ENCODE peak calls at places on chromosomes 1 and 21, in five cellular contexts. F is thoracic aorta, D is esophagus squamous epithelium, T is uterus, X is body of pancreas. W is an unnamed sample.

GRCh38 chr1:161388639-161389038 is 21.0 kb upstream of the CFAP126 start:
- DNase-seq in X (no peak), D (no peak), T (no peak), F (no peak), W (no peak)

GRCh38 chr1:62601412-62601971 is 4.2 kb downstream of the ANGPTL3 start:
- DNase-seq in D (no peak), T (no peak), X (no peak), F (no peak), W (no peak)

GRCh38 chr1:15346356-15347030 is 63.2 kb upstream of the EFHD2 start:
- DNase-seq in X (no peak), F (no peak), D (no peak), T (no peak), W (no peak)

GRCh38 chr1:3676581-3677410 is 24.5 kb downstream of the TP73 start:
- DNase-seq in D (no peak), T (no peak), X (no peak), F (no peak), W (no peak)

GRCh38 chr1:209823143-209824041 is 4.4 kb upstream of the UTP25 start:
- DNase-seq in F (no peak), T (no peak), D (no peak), X (peak; percentile 22), W (no peak)

GRCh38 chr1:230120949-230121381 is 53.9 kb downstream of the GALNT2 start:
- DNase-seq in X (no peak), T (no peak), D (no peak), F (no peak), W (no peak)

GRCh38 chr1:152543808-152544207 is 22.8 kb downstream of the LCE3E start:
- DNase-seq in D (no peak), T (no peak), X (no peak), F (no peak), W (no peak)

GRCh38 chr1:91804546-91805023 is 81.4 kb downstream of the TGFBR3 start:
- DNase-seq in D (no peak), X (no peak), T (no peak), F (no peak), W (no peak)

GRCh38 chr1:235881930-235882700 is 15.4 kb upstream of the LYST start:
- DNase-seq in F (no peak), D (no peak), X (no peak), T (no peak), W (no peak)

GRCh38 chr1:47433453-47434050 is 4.3 kb upstream of the FOXD2 start:
- DNase-seq in D (no peak), F (no peak), X (no peak), T (no peak), W (no peak)

GRCh38 chr1:234707641-234708040 is 97.7 kb upstream of the IRF2BP2 start:
- DNase-seq in D (no peak), T (no peak), X (no peak), F (no peak), W (no peak)

GRCh38 chr1:117389284-117389683 is 22.0 kb downstream of the MAN1A2 start:
- DNase-seq in D (no peak), T (no peak), F (no peak), X (peak; percentile 12), W (no peak)

GRCh38 chr1:67052741-67053534 is 1.0 kb downstream of the SLC35D1 start:
- DNase-seq in D (peak; percentile 0), T (peak; percentile 32), F (peak; percentile 2), X (peak; percentile 28), W (no peak)

GRCh38 chr21:41706678-41707077 is 60.2 kb downstream of the RIPK4 start:
- DNase-seq in D (no peak), T (no peak), X (peak; percentile 74), F (no peak), W (no peak)

GRCh38 chr1:40984531-40984930 is 5.0 kb downstream of the CTPS1 start:
- DNase-seq in X (no peak), D (no peak), F (no peak), T (no peak), W (no peak)

GRCh38 chr1:232367293-232367692 is 262.6 kb downstream of the SIPA1L2 start:
- DNase-seq in X (no peak), F (no peak), T (no peak), D (no peak), W (no peak)

GRCh38 chr1:99674665-99675064 is 28.8 kb downstream of the PALMD start:
- DNase-seq in F (no peak), T (no peak), D (no peak), X (no peak), W (no peak)

GRCh38 chr1:232982238-232982944 is 32.0 kb downstream of the NTPCR start:
- DNase-seq in F (no peak), X (no peak), T (no peak), D (no peak), W (no peak)

GRCh38 chr1:225654277-225654597 is 1.3 kb upstream of the ENAH start:
- DNase-seq in F (no peak), D (no peak), X (no peak), T (no peak), W (no peak)
- H3K27ac ChIP-seq in F (peak overlapping the region; percentile 99), D (peak overlapping the region; percentile 88), X (no peak overlapping the region), T (peak overlapping the region; percentile 99), W (peak overlapping the region; percentile 95)

DNA sequence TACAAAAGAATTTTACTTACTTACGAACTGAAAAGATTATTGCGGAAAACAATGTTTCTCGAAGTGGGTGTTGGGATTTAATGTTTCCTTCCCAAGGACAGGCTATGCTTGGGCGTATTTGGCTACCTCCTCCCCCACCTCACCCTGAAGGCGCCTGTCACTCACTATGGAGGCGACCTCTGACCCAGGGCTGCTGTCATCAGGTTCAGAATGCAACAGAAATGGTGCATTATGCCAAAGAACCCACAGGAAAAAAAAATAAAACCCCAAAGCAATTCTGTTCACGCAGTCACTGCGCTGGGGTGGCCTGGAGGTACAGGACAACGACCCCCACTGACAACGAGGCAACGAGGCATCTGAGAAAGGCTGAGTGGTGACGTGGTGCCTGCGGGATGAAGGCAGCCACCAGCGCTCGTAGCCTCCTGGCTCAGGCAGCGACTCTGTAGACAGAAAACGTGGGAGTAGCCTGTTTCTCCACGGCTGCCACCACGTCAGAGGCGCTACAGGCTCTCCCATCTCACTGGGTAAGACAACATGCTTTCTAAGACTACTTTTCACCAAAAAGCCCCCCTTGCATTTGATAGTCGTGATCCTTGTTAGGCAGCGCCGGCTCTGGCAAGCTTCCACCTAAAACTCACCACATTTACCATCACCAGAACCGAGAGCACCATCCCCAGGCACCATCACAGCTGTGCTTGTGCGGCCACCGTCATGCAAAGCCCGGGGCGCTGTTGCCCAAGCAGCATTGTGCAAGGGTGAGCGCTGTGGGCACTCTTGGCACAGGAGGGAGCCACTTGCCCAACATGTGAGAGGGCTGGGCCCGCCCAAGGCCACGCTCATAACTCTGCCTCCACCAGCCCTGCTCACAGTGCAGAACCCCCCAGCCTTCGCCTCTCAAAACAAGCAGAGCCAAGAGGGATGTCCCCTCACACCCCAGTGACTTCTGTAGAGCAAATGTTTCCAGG is 14.3 kb downstream of the NADK start:
- DNase-seq in D (peak; percentile 21), T (no peak), F (no peak), X (peak; percentile 83), W (no peak)
- TF ChIP-seq CTCF in D (no peak), T (no peak), F (no peak), X (no peak), W (no peak)

GRCh38 chr1:94428441-94428840 is 10.3 kb downstream of the ABCD3 start:
- DNase-seq in X (no peak), T (no peak), D (no peak), F (no peak), W (no peak)
- H3K27ac ChIP-seq in X (peak overlapping the region; percentile 16), T (no peak overlapping the region), D (no peak overlapping the region), F (no peak overlapping the region), W (no peak overlapping the region)

GRCh38 chr1:37474697-37475379 is 458 bp downstream of the ZC3H12A start:
- DNase-seq in D (no peak), T (no peak), X (peak; percentile 42), F (no peak), W (peak; percentile 78)

GRCh38 chr1:37475380-37476086 is 1.2 kb downstream of the ZC3H12A start:
- DNase-seq in X (no peak), F (no peak), T (no peak), D (no peak), W (peak; percentile 74)

GRCh38 chr1:37472994-37473393 is 1.4 kb upstream of the ZC3H12A start:
- DNase-seq in D (no peak), F (no peak), X (no peak), T (no peak), W (no peak)

GRCh38 chr1:37473431-37474050 is 839 bp upstream of the ZC3H12A start:
- DNase-seq in F (no peak), D (no peak), T (no peak), X (no peak), W (no peak)

GRCh38 chr1:37474051-37474696 is at the start of gene ZC3H12A:
- DNase-seq in D (peak; percentile 54), F (peak; percentile 75), X (peak; percentile 94), T (peak; percentile 86), W (peak; percentile 92)
- TF ChIP-seq CTCF in D (no peak), F (no peak), X (no peak), T (no peak), W (no peak)

GRCh38 chr21:43634618-43635017 is 24.7 kb downstream of the HSF2BP start:
- DNase-seq in X (no peak), F (no peak), T (no peak), D (no peak), W (no peak)
- H3K27ac ChIP-seq in X (no peak overlapping the region), F (no peak overlapping the region), T (no peak overlapping the region), D (no peak overlapping the region), W (no peak overlapping the region)

GRCh38 chr1:30984167-30984870 is 75.8 kb upstream of the SDC3 start:
- DNase-seq in X (no peak), F (no peak), D (no peak), T (no peak), W (no peak)
- TF ChIP-seq CTCF in X (no peak), F (no peak), D (no peak), T (no peak), W (no peak)

W was measured in coronary artery.